ENCODE peak calls at places on chromosomes 7 and 10, in six cellular contexts. H is globus pallidus; J is SW480; D is A172; K is H4; O is activated CD4-positive, CD25-positive, alpha-beta regulatory T cell treated with anti-CD3 and anti-CD28 coated beads, Interleukin-2, amount 50 U/mL, for 72 hours. U is an unnamed sample.

GRCh38 chr7:74575083-74575803 is 82.3 kb upstream of the GTF2I start:
- DNase-seq in H (no peak), J (peak; percentile 63), D (peak; percentile 97), K (peak; percentile 93), O (no peak), U (no peak)

GRCh38 chr10:75708060-75708459 is 276.6 kb downstream of the LRMDA start:
- DNase-seq in H (no peak), J (peak; percentile 23), D (no peak), K (no peak), O (no peak), U (peak; percentile 9)

GRCh38 chr10:116403740-116404250 is 23.9 kb upstream of the PNLIPRP3 start:
- DNase-seq in H (no peak), J (no peak), D (no peak), K (no peak), O (no peak), U (no peak)

GRCh38 chr7:2843711-2844152 is 376 bp downstream of the GNA12 start:
- DNase-seq in H (no peak), J (peak; percentile 32), D (no peak), K (no peak), O (peak; percentile 56), U (peak; percentile 47)

GRCh38 chr7:48108959-48109847 is 20.1 kb downstream of the UPP1 start:
- DNase-seq in H (no peak), J (no peak), D (no peak), K (no peak), O (no peak), U (no peak)

GRCh38 chr10:97180986-97181385 is 4.8 kb downstream of the SLIT1 start:
- DNase-seq in H (no peak), J (no peak), D (no peak), K (no peak), O (no peak), U (no peak)

GRCh38 chr7:45586748-45587520 is 12.8 kb downstream of the ADCY1 start:
- DNase-seq in H (no peak), J (no peak), D (no peak), K (no peak), O (no peak), U (no peak)

GRCh38 chr7:101900103-101900502 is 82.7 kb downstream of the CUX1 start:
- DNase-seq in H (peak; percentile 29), J (no peak), D (no peak), K (no peak), O (no peak), U (peak; percentile 67)

GRCh38 chr10:129057856-129058663 is 409.0 kb upstream of the MGMT start:
- DNase-seq in H (no peak), J (peak; percentile 20), D (no peak), K (no peak), O (peak; percentile 54), U (no peak)

GRCh38 chr10:17850526-17850925 is 41.4 kb downstream of the MRC1 start:
- DNase-seq in H (no peak), J (no peak), D (no peak), K (no peak), O (no peak), U (peak; percentile 4)

GRCh38 chr7:3134715-3135114 is 91.0 kb upstream of the CARD11 start:
- DNase-seq in H (no peak), J (no peak), D (peak; percentile 68), K (peak; percentile 60), O (no peak), U (no peak)

GRCh38 chr10:88456730-88457129 is 126.4 kb downstream of the RNLS start:
- DNase-seq in H (no peak), J (no peak), D (no peak), K (peak; percentile 30), O (no peak), U (no peak)

GRCh38 chr10:119479532-119479931 is 63.0 kb downstream of the RGS10 start:
- DNase-seq in H (no peak), J (no peak), D (peak; percentile 14), K (no peak), O (no peak), U (no peak)

GRCh38 chr10:126130291-126130710 is 233.9 kb downstream of the FANK1 start:
- DNase-seq in H (no peak), J (no peak), D (no peak), K (no peak), O (no peak), U (no peak)

GRCh38 chr10:132880148-132880981 is 62.0 kb downstream of the CFAP46 start:
- DNase-seq in H (no peak), J (no peak), D (no peak), K (no peak), O (no peak), U (no peak)

GRCh38 chr10:3658766-3659165 is 126.2 kb downstream of the KLF6 start:
- DNase-seq in H (no peak), J (no peak), D (no peak), K (peak; percentile 9), O (no peak), U (no peak)

GRCh38 chr7:2115739-2116065 is 117.0 kb downstream of the MAD1L1 start:
- DNase-seq in H (no peak), J (no peak), D (no peak), K (no peak), O (no peak), U (no peak)

GRCh38 chr7:44970521-44971051 is 8.2 kb downstream of the MYO1G start:
- DNase-seq in H (no peak), J (no peak), D (no peak), K (no peak), O (no peak), U (no peak)

GRCh38 chr10:1362589-1363465 is 306.6 kb downstream of the WDR37 start:
- DNase-seq in H (no peak), J (no peak), D (no peak), K (no peak), O (no peak), U (no peak)

GRCh38 chr7:106421181-106421762 is 136.5 kb upstream of the NAMPT start:
- DNase-seq in H (peak; percentile 81), J (no peak), D (peak; percentile 69), K (peak; percentile 71), O (no peak), U (peak; percentile 78)

GRCh38 chr10:68172324-68172723 is 59.6 kb downstream of the ATOH7 start:
- DNase-seq in H (no peak), J (no peak), D (no peak), K (no peak), O (no peak), U (no peak)

GRCh38 chr10:36492590-36493510 is 632.5 kb upstream of the ANKRD30A start:
- DNase-seq in H (peak; percentile 4), J (no peak), D (peak; percentile 54), K (peak; percentile 13), O (no peak), U (peak; percentile 10)